ENCODE peak calls at places on chromosomes 4 and X, in six cellular contexts. I, N, R, P, V and D are unnamed samples.

GRCh38 chr4:41746440-41747229 is 1.9 kb downstream of the PHOX2B start:
- DNase-seq in V (no peak), N (peak), R (no peak), P (no peak), I (no peak), D (no peak)

GRCh38 chr4:107122736-107123135 is 86.6 kb upstream of the DKK2 start:
- DNase-seq in P (no peak), I (no peak), N (no peak), V (no peak), R (no peak), D (no peak)

GRCh38 chr4:130210871-130211270 is 1114.9 kb downstream of the C4orf33 start:
- DNase-seq in I (peak), V (peak), P (peak), R (no peak), N (no peak), D (peak)

GRCh38 chr4:44194365-44194764 is 254.2 kb downstream of the KCTD8 start:
- DNase-seq in I (peak), R (no peak), P (peak), N (no peak), V (no peak), D (no peak)

GRCh38 chrX:11474021-11474420 is 180.8 kb downstream of the AMELX start:
- DNase-seq in V (no peak), R (no peak), N (no peak), I (no peak), P (no peak), D (no peak)

GRCh38 chr4:120977435-120977997 is 55.0 kb upstream of the PRDM5 start:
- DNase-seq in R (peak), I (peak), V (peak), P (peak), N (peak), D (peak)

GRCh38 chrX:74383611-74384010 is 37.7 kb upstream of the SLC16A2 start:
- DNase-seq in I (peak), P (peak), R (no peak), V (peak), N (peak), D (peak)

GRCh38 chr4:57184378-57185031 is 74.3 kb upstream of the IGFBP7 start:
- DNase-seq in P (peak), V (no peak), I (no peak), N (no peak), R (no peak), D (no peak)

GRCh38 chr4:186954506-186954905 is 230.8 kb upstream of the FAT1 start:
- DNase-seq in P (no peak), I (no peak), V (no peak), R (no peak), N (no peak), D (no peak)

GRCh38 chr4:6110681-6111353 is 89.5 kb downstream of the JAKMIP1 start:
- DNase-seq in N (peak), R (no peak), I (no peak), V (no peak), P (no peak), D (no peak)

GRCh38 chr4:70183168-70183939 is 12.2 kb upstream of the ODAM start:
- DNase-seq in V (peak), R (no peak), N (peak), I (peak), P (peak), D (peak)

DNA sequence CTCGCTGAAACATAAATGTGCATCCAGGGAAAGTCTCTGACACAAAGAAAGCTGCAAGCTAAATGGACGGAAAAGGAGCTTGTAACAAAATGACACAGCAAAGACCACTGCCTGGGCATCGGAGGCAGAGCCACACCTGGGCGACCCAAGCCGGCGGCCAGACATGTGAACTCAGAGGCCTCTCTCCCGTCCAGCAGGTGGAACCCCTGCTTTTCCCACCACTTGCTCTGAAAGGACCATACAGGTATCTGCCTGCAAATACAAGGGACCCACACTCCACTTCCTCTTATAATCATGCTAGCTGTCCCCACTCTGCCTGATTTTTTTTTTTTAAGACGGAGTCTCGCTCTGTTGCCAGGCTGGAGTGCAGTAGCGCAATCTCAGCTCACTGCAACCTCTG is 12.0 kb downstream of the CPLX1 start:
- DNase-seq in N (peak), I (no peak), V (no peak), R (no peak), P (no peak), D (no peak)
- TF ChIP-seq CTCF in N (peak), I (no peak), V (no peak), R (no peak), P (no peak), D (no peak)

DNA sequence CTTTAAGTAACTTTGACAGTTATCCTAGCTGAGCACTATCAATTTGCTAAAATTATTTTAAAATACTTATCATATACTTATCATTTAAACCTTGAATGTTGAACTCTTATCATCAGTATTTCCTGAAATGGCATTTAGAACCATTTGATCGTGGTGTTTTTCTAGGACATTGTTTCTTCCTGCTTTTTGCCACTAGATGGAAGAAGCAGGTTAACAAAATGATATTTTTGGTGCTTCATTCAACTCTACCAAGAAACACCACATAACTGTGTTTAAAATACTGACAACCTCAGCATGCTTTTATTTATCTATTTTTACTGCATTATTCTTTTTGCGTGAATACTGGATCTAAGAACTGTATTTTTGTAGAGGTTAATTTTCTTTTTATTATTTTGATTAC is 44.6 kb downstream of the C4orf33 start:
- DNase-seq in P (no peak), I (peak), R (no peak), V (no peak), N (no peak), D (no peak)
- TF ChIP-seq CTCF in P (no peak), I (peak), R (no peak), V (peak), N (peak), D (no peak)

DNA sequence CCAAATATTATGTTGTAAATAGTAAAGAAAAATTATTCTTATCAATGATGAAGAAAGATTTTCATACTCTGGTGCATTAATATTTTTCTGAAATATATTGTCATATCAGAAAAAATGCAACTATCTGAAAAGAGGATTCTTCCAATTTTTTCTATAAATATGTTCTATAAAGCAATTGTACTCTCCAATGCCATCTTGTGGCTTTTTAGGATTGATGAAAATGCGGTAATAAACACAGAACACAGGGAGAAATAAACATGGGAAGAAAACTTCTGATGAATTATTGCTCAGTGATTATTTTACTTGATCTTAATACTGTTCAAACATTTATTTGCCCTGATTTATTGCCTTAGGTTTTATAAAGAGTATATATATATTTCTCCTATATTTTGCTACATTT is 215.4 kb downstream of the IL1RAPL1 start:
- DNase-seq in I (no peak), V (no peak), R (no peak), P (no peak), N (no peak), D (no peak)
- TF ChIP-seq CTCF in I (no peak), V (no peak), R (peak), P (no peak), N (peak), D (no peak)

GRCh38 chr4:37453004-37453360 is 208.4 kb downstream of the NWD2 start:
- DNase-seq in I (peak), N (peak), R (peak), V (peak), P (peak), D (no peak)
- TF ChIP-seq CTCF in I (peak), N (peak), R (peak), V (peak), P (peak), D (peak)